ENCODE peak calls at places on chromosomes 13 and 19, in ten cellular contexts. U is left ventricle myocardium superior, F is tibial nerve, E is upper lobe of left lung, G is T-helper 1 cell, Q is neural crest cell, R is amniotic stem cell, W is adrenal gland, H is HTR-8/SVneo, M is aorta. P is an unnamed sample.

GRCh38 chr19:6228523-6229215 is 51.1 kb downstream of the MLLT1 start:
- DNase-seq in G (no peak), H (no peak), E (no peak), M (peak; percentile 63), Q (no peak), U (peak; percentile 34), W (no peak), F (no peak), R (no peak), P (no peak)

GRCh38 chr13:35347679-35348205 is 128.7 kb downstream of the MAB21L1 start:
- DNase-seq in M (no peak), R (no peak), G (no peak), H (no peak), Q (no peak), U (no peak), E (no peak), W (no peak), F (no peak), P (no peak)

GRCh38 chr13:52665325-52665724 is 12.7 kb downstream of the SUGT1 start:
- DNase-seq in G (no peak), E (no peak), M (no peak), Q (no peak), W (no peak), R (no peak), F (no peak), U (no peak), H (no peak), P (no peak)

GRCh38 chr13:106523566-106523965 is 11.9 kb downstream of the EFNB2 start:
- DNase-seq in E (no peak), R (no peak), F (no peak), Q (no peak), G (no peak), M (no peak), W (no peak), H (no peak), U (no peak), P (peak; percentile 31)

GRCh38 chr19:3243851-3244700 is 19.6 kb downstream of the CELF5 start:
- DNase-seq in U (peak; percentile 47), E (no peak), H (no peak), G (no peak), R (no peak), F (no peak), Q (peak; percentile 75), W (peak; percentile 48), M (no peak), P (no peak)

GRCh38 chr19:8361921-8362793 is 1.8 kb upstream of the ANGPTL4 start:
- DNase-seq in R (peak; percentile 95), E (peak; percentile 97), U (peak; percentile 96), H (peak; percentile 95), G (no peak), M (peak; percentile 98), Q (no peak), F (peak; percentile 92), W (peak; percentile 99), P (peak; percentile 66)

GRCh38 chr13:20492641-20493040 is 33.0 kb downstream of the CRYL1 start:
- DNase-seq in U (no peak), M (no peak), R (peak; percentile 2), Q (peak; percentile 35), H (peak; percentile 19), E (no peak), G (no peak), F (no peak), W (no peak), P (peak; percentile 35)

GRCh38 chr13:80337011-80337688 is 3.8 kb downstream of the SPRY2 start:
- DNase-seq in W (no peak), E (no peak), G (no peak), Q (peak; percentile 12), H (no peak), U (peak; percentile 39), R (no peak), F (no peak), M (no peak), P (no peak)

GRCh38 chr19:18453269-18454024 is 15.5 kb upstream of the ISYNA1 start:
- DNase-seq in G (no peak), R (no peak), H (no peak), U (no peak), E (no peak), F (no peak), M (no peak), W (no peak), Q (no peak), P (no peak)